ENCODE peak calls at places on chromosomes 3 and 15, in ten cellular contexts. C is sigmoid colon; B is Panc1; O is activated naive CD8-positive, alpha-beta T cell treated with anti-CD3 and anti-CD28 coated beads for 36 hours; H is Karpas-422; P is myocyte; F is mammary epithelial cell; W is fibroblast of lung; G is substantia nigra; K is breast epithelium. A is an unnamed sample.

GRCh38 chr3:33006081-33006480 is 54.6 kb downstream of the CCR4 start:
- DNase-seq in C (no peak), B (no peak), O (no peak), H (no peak), P (no peak), F (no peak), W (no peak), G (no peak), K (no peak), A (no peak)

GRCh38 chr15:57573151-57573550 is 18.6 kb upstream of the MYZAP start:
- DNase-seq in C (no peak), B (no peak), O (no peak), H (no peak), P (no peak), F (no peak), W (no peak), G (no peak), K (no peak), A (no peak)

GRCh38 chr15:37823601-37824275 is 110.7 kb upstream of the TMCO5A start:
- DNase-seq in C (no peak), B (no peak), O (no peak), H (no peak), P (no peak), F (no peak), W (no peak), G (no peak), K (no peak), A (no peak)

GRCh38 chr3:15120986-15121385 is 22.0 kb upstream of the RBSN start:
- DNase-seq in C (no peak), B (no peak), O (no peak), H (no peak), P (no peak), F (no peak), W (no peak), G (no peak), K (no peak), A (no peak)

GRCh38 chr3:186722457-186722856 is 5.3 kb downstream of the KNG1 start:
- DNase-seq in C (no peak), B (no peak), O (no peak), H (peak), P (no peak), F (no peak), W (peak), G (no peak), K (no peak), A (no peak)

GRCh38 chr15:60672400-60672799 is 193.5 kb upstream of the ICE2 start:
- DNase-seq in C (no peak), B (no peak), O (no peak), H (peak), P (no peak), F (no peak), W (no peak), G (no peak), K (no peak), A (no peak)

GRCh38 chr15:31360843-31361763 is 34.5 kb downstream of the KLF13 start:
- DNase-seq in C (no peak), B (no peak), O (peak), H (peak), P (no peak), F (no peak), W (no peak), G (no peak), K (no peak), A (peak)

GRCh38 chr3:60177726-60178125 is 1073.5 kb downstream of the FHIT start:
- DNase-seq in C (no peak), B (no peak), O (no peak), H (no peak), P (no peak), F (no peak), W (no peak), G (no peak), K (no peak), A (no peak)

GRCh38 chr3:160127308-160127707 is 97.9 kb upstream of the C3orf80 start:
- DNase-seq in C (no peak), B (no peak), O (no peak), H (no peak), P (no peak), F (peak), W (no peak), G (no peak), K (no peak), A (no peak)

GRCh38 chr3:156615592-156616173 is 58.7 kb upstream of the TIPARP start:
- DNase-seq in C (no peak), B (no peak), O (no peak), H (no peak), P (peak), F (peak), W (peak), G (no peak), K (no peak), A (no peak)

GRCh38 chr3:53354945-53355498 is 7.7 kb upstream of the DCP1A start:
- DNase-seq in C (no peak), B (no peak), O (no peak), H (no peak), P (no peak), F (peak), W (no peak), G (no peak), K (no peak), A (no peak)

GRCh38 chr3:120144267-120144666 is 50.0 kb upstream of the GSK3B start:
- DNase-seq in C (no peak), B (no peak), O (no peak), H (no peak), P (peak), F (peak), W (no peak), G (no peak), K (no peak), A (no peak)

GRCh38 chr3:185631108-185631507 is 45.0 kb downstream of the SENP2 start:
- DNase-seq in C (no peak), B (no peak), O (no peak), H (no peak), P (no peak), F (no peak), W (no peak), G (no peak), K (no peak), A (no peak)

GRCh38 chr3:72470899-72471298 is 377.3 kb downstream of the SHQ1 start:
- DNase-seq in C (no peak), B (no peak), O (no peak), H (no peak), P (no peak), F (no peak), W (no peak), G (no peak), K (no peak), A (no peak)

GRCh38 chr3:23075478-23075877 is 127.6 kb upstream of the UBE2E2 start:
- DNase-seq in C (no peak), B (no peak), O (no peak), H (no peak), P (peak), F (no peak), W (peak), G (no peak), K (no peak), A (no peak)

GRCh38 chr15:41554915-41555314 is 4.1 kb upstream of the TYRO3 start:
- DNase-seq in C (no peak), B (no peak), O (no peak), H (no peak), P (no peak), F (no peak), W (no peak), G (no peak), K (no peak), A (no peak)

GRCh38 chr15:74300057-74300620 is 64.0 kb downstream of the CCDC33 start:
- DNase-seq in C (no peak), B (no peak), O (no peak), H (no peak), P (no peak), F (no peak), W (no peak), G (no peak), K (no peak), A (no peak)

GRCh38 chr15:39502616-39503195 is 78.2 kb upstream of the THBS1 start:
- DNase-seq in C (no peak), B (no peak), O (no peak), H (no peak), P (no peak), F (peak), W (no peak), G (no peak), K (no peak), A (no peak)

GRCh38 chr15:72737723-72738122 is 45.8 kb downstream of the ADPGK start:
- DNase-seq in C (no peak), B (no peak), O (no peak), H (no peak), P (no peak), F (peak), W (no peak), G (no peak), K (no peak), A (no peak)

GRCh38 chr3:29324180-29324651 is 43.3 kb downstream of the RBMS3 start:
- DNase-seq in C (peak), B (peak), O (no peak), H (no peak), P (peak), F (peak), W (peak), G (no peak), K (no peak), A (no peak)

GRCh38 chr3:76403556-76403955 is 618.2 kb upstream of the ZNF717 start:
- DNase-seq in C (no peak), B (no peak), O (no peak), H (no peak), P (no peak), F (no peak), W (peak), G (no peak), K (no peak), A (no peak)

GRCh38 chr3:61560452-61561373 is 658 bp upstream of the PTPRG start:
- DNase-seq in C (peak), B (no peak), O (peak), H (no peak), P (peak), F (peak), W (peak), G (peak), K (peak), A (peak)

GRCh38 chr3:10173095-10173925 is 8.6 kb downstream of the IRAK2 start:
- DNase-seq in C (no peak), B (no peak), O (no peak), H (no peak), P (no peak), F (peak), W (no peak), G (no peak), K (no peak), A (no peak)

GRCh38 chr3:38497026-38497425 is 886 bp downstream of the EXOG start:
- DNase-seq in C (no peak), B (no peak), O (no peak), H (peak), P (peak), F (peak), W (no peak), G (no peak), K (no peak), A (no peak)

GRCh38 chr3:170740726-170741591 is 129.0 kb downstream of the RPL22L1 start:
- DNase-seq in C (peak), B (peak), O (no peak), H (no peak), P (peak), F (peak), W (peak), G (peak), K (peak), A (no peak)

GRCh38 chr3:115321396-115321795 is 174.3 kb upstream of the ZBTB20 start:
- DNase-seq in C (no peak), B (no peak), O (no peak), H (no peak), P (peak), F (peak), W (peak), G (no peak), K (no peak), A (no peak)

GRCh38 chr3:25478964-25479726 is 51.1 kb downstream of the RARB start:
- DNase-seq in C (no peak), B (no peak), O (no peak), H (no peak), P (no peak), F (no peak), W (no peak), G (no peak), K (no peak), A (no peak)

GRCh38 chr3:117688583-117688982 is 979.0 kb downstream of the TUSC7 start:
- DNase-seq in C (no peak), B (no peak), O (no peak), H (no peak), P (no peak), F (no peak), W (no peak), G (no peak), K (no peak), A (no peak)

GRCh38 chr3:82824491-82824890 is 1063.0 kb upstream of the GBE1 start:
- DNase-seq in C (no peak), B (no peak), O (no peak), H (no peak), P (no peak), F (no peak), W (no peak), G (no peak), K (no peak), A (no peak)